ENCODE peak calls at places on chromosomes 2 and 18, in nine cellular contexts. K is H7; W is Caki2; V is GM12892; T is glutamatergic neuron; E is T-helper 2 cell; D is dorsolateral prefrontal cortex; F is hypothalamus; L is activated CD4-positive, alpha-beta T cell treated with anti-CD3 and anti-CD28 coated beads, Interleukin-2, amount 50 U/mL, for 1 hour. M is an unnamed sample.

GRCh38 chr2:128664499-128664971 is 345.9 kb upstream of the HS6ST1 start:
- DNase-seq in L (no peak), W (no peak), D (no peak), F (no peak), V (no peak), T (peak), E (no peak), K (peak), M (no peak)

GRCh38 chr2:136932700-136933099 is 167.4 kb downstream of the THSD7B start:
- DNase-seq in F (no peak), W (no peak), T (peak), K (peak), V (no peak), L (no peak), E (no peak), D (no peak), M (no peak)

GRCh38 chr2:55309441-55309840 is 40.4 kb upstream of the MTIF2 start:
- DNase-seq in E (no peak), K (no peak), L (no peak), T (no peak), F (no peak), V (no peak), W (no peak), D (no peak), M (no peak)

GRCh38 chr18:55186588-55186987 is 227.3 kb upstream of the CCDC68 start:
- DNase-seq in V (no peak), W (no peak), T (no peak), K (no peak), D (no peak), F (no peak), L (no peak), E (no peak), M (no peak)

GRCh38 chr18:47779381-47779780 is 151.1 kb downstream of the SMAD2 start:
- DNase-seq in F (no peak), W (no peak), L (no peak), V (no peak), D (no peak), E (no peak), T (no peak), K (no peak), M (no peak)

GRCh38 chr2:7748717-7749415 is 831.7 kb downstream of the RNF144A start:
- DNase-seq in V (no peak), W (no peak), T (no peak), D (no peak), E (no peak), K (no peak), F (no peak), L (no peak), M (no peak)

GRCh38 chr2:240126731-240127130 is 9.4 kb downstream of the COPS9 start:
- DNase-seq in D (no peak), E (no peak), L (no peak), W (no peak), K (no peak), V (no peak), T (no peak), F (no peak), M (no peak)

GRCh38 chr2:111662039-111662740 is 221.8 kb downstream of the ANAPC1 start:
- DNase-seq in K (no peak), L (no peak), W (no peak), T (no peak), D (no peak), F (no peak), E (no peak), V (no peak), M (no peak)

GRCh38 chr2:215671244-215671643 is 235.4 kb upstream of the FN1 start:
- DNase-seq in D (no peak), V (no peak), F (no peak), T (no peak), L (no peak), E (no peak), W (no peak), K (no peak), M (no peak)

GRCh38 chr2:145558617-145559350 is 1038.9 kb upstream of the ZEB2 start:
- DNase-seq in E (no peak), D (no peak), L (no peak), T (no peak), F (no peak), K (no peak), W (no peak), V (no peak), M (no peak)

GRCh38 chr18:908631-909621 is 4.3 kb downstream of the ADCYAP1 start:
- DNase-seq in E (no peak), K (peak), V (no peak), W (no peak), T (peak), F (no peak), D (no peak), L (no peak), M (no peak)

GRCh38 chr2:157875720-157876065 is 437 bp downstream of the ACVR1 start:
- DNase-seq in T (no peak), E (peak), L (no peak), W (no peak), D (no peak), F (no peak), V (no peak), K (peak), M (peak)

GRCh38 chr18:22300665-22301636 is 116.8 kb downstream of the CTAGE1 start:
- DNase-seq in D (no peak), V (no peak), F (no peak), T (no peak), L (no peak), K (no peak), W (peak), E (no peak), M (no peak)

GRCh38 chr2:70897203-70897976 is 38.3 kb upstream of the ATP6V1B1 start:
- DNase-seq in F (no peak), W (no peak), V (no peak), T (no peak), E (no peak), D (no peak), L (no peak), K (peak), M (no peak)

GRCh38 chr18:33757037-33757436 is 179.0 kb downstream of the ASXL3 start:
- DNase-seq in F (no peak), D (no peak), L (no peak), V (no peak), E (no peak), K (no peak), W (no peak), T (no peak), M (no peak)

GRCh38 chr2:9107168-9108025 is 99.2 kb upstream of the ASAP2 start:
- DNase-seq in W (no peak), F (no peak), V (no peak), L (no peak), T (no peak), D (no peak), K (no peak), E (no peak), M (no peak)

GRCh38 chr18:23609390-23610008 is 23.2 kb upstream of the NPC1 start:
- DNase-seq in V (no peak), T (no peak), F (no peak), D (no peak), K (no peak), E (no peak), L (no peak), W (no peak), M (no peak)

GRCh38 chr18:35267161-35267651 is 22.8 kb downstream of the ZSCAN30 start:
- DNase-seq in L (peak), T (peak), V (no peak), W (no peak), E (peak), F (peak), K (peak), D (peak), M (peak)

GRCh38 chr2:63849381-63850203 is 7.9 kb downstream of the UGP2 start:
- DNase-seq in D (no peak), E (no peak), F (no peak), V (no peak), K (peak), L (no peak), W (no peak), T (no peak), M (no peak)

GRCh38 chr2:46296216-46296839 is 879 bp upstream of the EPAS1 start:
- DNase-seq in T (peak), L (no peak), F (no peak), D (no peak), E (no peak), W (no peak), K (peak), V (peak), M (peak)

GRCh38 chr2:164504253-164504652 is 117.0 kb downstream of the GRB14 start:
- DNase-seq in F (no peak), T (no peak), K (peak), L (no peak), W (no peak), D (no peak), V (no peak), E (no peak), M (no peak)

GRCh38 chr18:74116628-74117554 is 30.7 kb downstream of the FBXO15 start:
- DNase-seq in W (no peak), V (no peak), F (no peak), T (no peak), L (no peak), D (no peak), E (no peak), K (peak), M (no peak)

GRCh38 chr2:205660521-205661124 is 21.7 kb upstream of the NRP2 start:
- DNase-seq in V (no peak), L (no peak), K (no peak), W (no peak), D (no peak), E (no peak), T (no peak), F (no peak), M (peak)

GRCh38 chr2:222750533-222750932 is 79.1 kb downstream of the MOGAT1 start:
- DNase-seq in E (no peak), F (no peak), W (no peak), D (no peak), V (no peak), K (no peak), T (no peak), L (no peak), M (no peak)

GRCh38 chr2:113979172-113980128 is 89.6 kb downstream of the ACTR3 start:
- DNase-seq in D (no peak), E (peak), V (peak), K (peak), T (peak), W (peak), L (peak), F (no peak), M (peak)

GRCh38 chr2:74902281-74902860 is 56.1 kb upstream of the POLE4 start:
- DNase-seq in V (no peak), L (no peak), F (no peak), K (no peak), T (no peak), W (no peak), E (no peak), D (no peak), M (no peak)

GRCh38 chr2:117958186-117958585 is 55.7 kb downstream of the CCDC93 start:
- DNase-seq in F (no peak), L (no peak), T (no peak), E (no peak), D (no peak), K (no peak), W (peak), V (no peak), M (no peak)

GRCh38 chr2:237157551-237158102 is 71.9 kb downstream of the COPS8 start:
- DNase-seq in V (no peak), D (no peak), W (no peak), L (no peak), T (no peak), E (no peak), F (no peak), K (no peak), M (no peak)